ENCODE peak calls at places on chromosomes 6 and 20, in seven cellular contexts. W, S, N, H, P, D and B are unnamed samples.
A peak's percentile ranks its signal among the peaks of the same experiment; 100 is the strongest.

GRCh38 chr6:50847890-50848594 is 29.4 kb downstream of the TFAP2B start:
- DNase-seq in W (no peak), N (no peak), H (no peak), P (no peak), D (no peak), S (no peak), B (no peak)

GRCh38 chr6:80143312-80143960 is 37.0 kb downstream of the BCKDHB start:
- DNase-seq in P (peak; percentile 46), N (no peak), H (peak; percentile 71), S (peak; percentile 98), W (peak; percentile 30), D (peak; percentile 76), B (no peak)

GRCh38 chr6:75368151-75368779 is 83.7 kb upstream of the TMEM30A start:
- DNase-seq in S (peak; percentile 33), N (peak; percentile 76), W (no peak), D (peak; percentile 78), H (peak; percentile 58), P (no peak), B (peak; percentile 34)

GRCh38 chr6:15374119-15374518 is 128.2 kb downstream of the JARID2 start:
- DNase-seq in N (no peak), W (no peak), H (no peak), S (no peak), D (no peak), P (no peak), B (no peak)

GRCh38 chr20:18632196-18632789 is 44.4 kb downstream of the DTD1 start:
- DNase-seq in W (peak; percentile 59), H (peak; percentile 49), N (peak; percentile 76), P (no peak), S (peak; percentile 61), D (peak; percentile 49), B (peak; percentile 68)

GRCh38 chr6:44074383-44075136 is 52.7 kb downstream of the MRPL14 start:
- DNase-seq in S (peak; percentile 89), H (peak; percentile 73), P (no peak), W (peak; percentile 75), N (peak; percentile 78), D (peak; percentile 67), B (peak; percentile 41)

GRCh38 chr6:154986787-154987235 is 8.3 kb upstream of the TIAM2 start:
- DNase-seq in P (no peak), S (no peak), H (no peak), N (no peak), D (peak; percentile 57), W (no peak), B (no peak)

GRCh38 chr6:42498473-42499128 is 46.9 kb upstream of the TRERF1 start:
- DNase-seq in D (no peak), S (no peak), W (no peak), P (no peak), H (no peak), N (peak; percentile 58), B (no peak)

GRCh38 chr6:4606016-4606415 is 170.2 kb upstream of the CDYL start:
- DNase-seq in N (no peak), S (no peak), W (no peak), P (no peak), H (no peak), D (no peak), B (no peak)

DNA sequence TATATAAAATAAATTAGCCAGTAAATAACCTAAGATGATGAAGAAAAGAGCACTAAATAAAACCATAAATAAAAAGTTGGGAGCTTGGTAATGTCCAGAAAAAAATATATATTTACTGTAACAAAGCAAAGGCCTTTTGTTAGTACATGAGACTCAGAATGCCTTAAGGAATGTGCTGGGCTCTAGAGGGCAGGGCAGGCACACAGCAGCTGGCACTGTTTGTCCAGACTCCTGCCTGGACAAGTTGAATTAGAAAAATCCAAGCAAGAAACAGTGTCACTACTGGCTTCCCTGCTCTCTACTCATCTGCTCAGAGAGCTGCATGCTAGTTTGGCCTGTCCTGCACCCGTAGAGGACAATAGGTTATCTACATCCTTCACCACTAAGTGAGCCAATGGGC is 8.8 kb downstream of the DEFB129 start:
- DNase-seq in N (no peak), W (no peak), H (peak; percentile 24), D (peak; percentile 16), P (no peak), S (peak; percentile 21), B (no peak)
- TF ChIP-seq CTCF in N (peak; percentile 15), W (no peak), H (no peak), D (peak; percentile 21), P (peak; percentile 13), S (peak; percentile 5), B (no peak)

GRCh38 chr6:86192123-86192522 is 549.4 kb upstream of the SYNCRIP start:
- DNase-seq in D (peak; percentile 15), P (no peak), S (peak; percentile 1), N (peak; percentile 48), W (no peak), H (peak; percentile 45), B (no peak)
- TF ChIP-seq CTCF in D (peak; percentile 18), P (peak; percentile 14), S (no peak), N (peak; percentile 66), W (no peak), H (peak; percentile 44), B (peak; percentile 39)

DNA sequence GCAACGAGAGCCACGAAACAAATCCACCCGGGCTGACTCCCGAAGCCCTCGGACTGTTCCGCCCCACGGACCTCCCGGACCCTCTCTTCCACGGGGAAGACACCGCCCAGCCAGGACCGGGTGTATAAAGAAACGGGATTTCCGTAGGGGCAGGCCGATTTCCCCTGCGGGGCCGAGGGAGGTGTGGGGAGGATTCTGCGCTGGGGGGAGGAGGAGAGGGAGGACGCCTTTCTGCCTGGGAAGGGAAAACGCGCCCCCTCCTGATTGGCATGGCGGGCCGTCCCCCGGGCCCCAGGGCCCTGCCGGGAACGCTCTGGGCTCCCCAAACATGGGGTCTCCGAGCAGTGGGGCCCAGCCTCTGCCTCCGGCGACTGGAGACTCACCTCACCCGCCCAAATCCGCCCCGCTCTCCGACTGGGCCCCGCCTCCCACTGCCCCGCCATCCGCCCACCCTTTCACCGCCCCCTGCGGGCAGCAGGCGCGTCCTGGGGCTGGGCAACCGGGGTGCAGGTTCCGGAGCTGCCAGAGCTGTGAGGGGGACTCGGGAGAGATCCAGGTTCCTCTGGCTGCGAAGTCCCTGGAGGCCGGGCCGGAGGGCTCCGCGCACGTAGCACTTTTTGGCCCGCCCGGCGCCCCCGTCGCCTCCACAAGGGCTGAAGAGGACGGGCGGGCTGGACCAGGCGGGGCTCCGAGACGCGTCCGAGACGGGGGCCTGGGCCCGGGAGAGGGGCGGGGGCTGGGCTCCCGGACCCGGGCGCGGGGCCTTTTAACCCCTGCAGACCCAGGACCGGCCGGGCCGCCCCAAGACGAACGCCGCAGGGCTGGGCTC is 586 bp upstream of the PPDPF start:
- DNase-seq in P (no peak), N (peak; percentile 80), S (no peak), W (no peak), H (peak; percentile 58), D (peak; percentile 64), B (peak; percentile 70)
- TF ChIP-seq CTCF in P (peak; percentile 54), N (peak; percentile 41), S (peak; percentile 36), W (peak; percentile 32), H (no peak), D (no peak), B (peak; percentile 49)

GRCh38 chr20:19789009-19789408 is 31.0 kb downstream of the RIN2 start:
- DNase-seq in S (no peak), P (no peak), H (no peak), D (no peak), W (no peak), N (no peak), B (no peak)
- TF ChIP-seq CTCF in S (no peak), P (no peak), H (no peak), D (no peak), W (no peak), N (peak; percentile 52), B (no peak)

GRCh38 chr20:51276331-51276730 is 253.4 kb upstream of the KCNG1 start:
- DNase-seq in D (no peak), P (no peak), S (no peak), W (no peak), N (no peak), H (no peak), B (no peak)

GRCh38 chr20:51277961-51278360 is 255.1 kb upstream of the KCNG1 start:
- DNase-seq in W (no peak), P (no peak), S (no peak), H (no peak), D (no peak), N (no peak), B (no peak)

GRCh38 chr20:51272392-51272791 is 249.5 kb upstream of the KCNG1 start:
- DNase-seq in N (no peak), H (no peak), W (no peak), S (peak; percentile 68), D (no peak), P (no peak), B (no peak)

GRCh38 chr20:51275816-51276215 is 252.9 kb upstream of the KCNG1 start:
- DNase-seq in S (peak; percentile 72), H (no peak), D (peak; percentile 12), P (no peak), N (no peak), W (no peak), B (no peak)

GRCh38 chr20:51275181-51275580 is 252.3 kb upstream of the KCNG1 start:
- DNase-seq in D (no peak), N (no peak), S (peak; percentile 4), H (no peak), P (no peak), W (no peak), B (no peak)
- TF ChIP-seq CTCF in D (no peak), N (no peak), S (no peak), H (no peak), P (no peak), W (no peak), B (no peak)

GRCh38 chr6:81694855-81695254 is 57.6 kb downstream of the TENT5A start:
- DNase-seq in S (peak; percentile 35), P (no peak), W (no peak), N (no peak), D (no peak), H (no peak), B (no peak)
- TF ChIP-seq CTCF in S (no peak), P (no peak), W (no peak), N (no peak), D (no peak), H (no peak), B (no peak)